ENCODE peak calls at places on chromosomes 12 and 14, in seven cellular contexts. S, X, W, Z, O, I and M are unnamed samples.

GRCh38 chr14:92937229-92937937 is 14.4 kb downstream of the CHGA start:
- DNase-seq in O (no peak), S (no peak), X (no peak), Z (no peak), I (no peak), W (no peak), M (no peak)

GRCh38 chr12:111121840-111122239 is 201.5 kb upstream of the MYL2 start:
- DNase-seq in Z (no peak), O (no peak), W (no peak), S (no peak), I (no peak), X (no peak), M (no peak)

GRCh38 chr12:45503887-45504286 is 225.6 kb upstream of the ARID2 start:
- DNase-seq in W (no peak), S (no peak), I (no peak), Z (no peak), X (no peak), O (no peak), M (no peak)

GRCh38 chr14:54108481-54109471 is 152.2 kb upstream of the BMP4 start:
- DNase-seq in X (peak), I (no peak), O (no peak), S (peak), Z (peak), W (peak), M (peak)

GRCh38 chr12:11668611-11669010 is 19.1 kb downstream of the ETV6 start:
- DNase-seq in I (no peak), S (no peak), O (no peak), Z (no peak), X (no peak), W (no peak), M (no peak)

GRCh38 chr12:12684375-12685106 is 11.4 kb downstream of the GPR19 start:
- DNase-seq in S (peak), I (peak), O (no peak), W (peak), Z (peak), X (peak), M (peak)

GRCh38 chr12:101230547-101230946 is 20.5 kb upstream of the SLC5A8 start:
- DNase-seq in X (peak), I (no peak), S (no peak), Z (peak), O (no peak), W (peak), M (peak)

GRCh38 chr12:130686511-130686981 is 29.6 kb downstream of the RIMBP2 start:
- DNase-seq in S (no peak), I (no peak), W (no peak), Z (no peak), O (no peak), X (no peak), M (no peak)

GRCh38 chr14:90986510-90986909 is 73.9 kb downstream of the RPS6KA5 start:
- DNase-seq in I (no peak), O (no peak), W (no peak), Z (no peak), X (no peak), S (no peak), M (no peak)

GRCh38 chr12:72072613-72073212 is 134.1 kb downstream of the TPH2 start:
- DNase-seq in O (no peak), I (no peak), X (no peak), W (no peak), Z (no peak), S (no peak), M (no peak)

GRCh38 chr12:93380480-93381121 is 2.9 kb downstream of the NUDT4 start:
- DNase-seq in W (peak), O (no peak), S (peak), Z (no peak), X (peak), I (no peak), M (peak)

GRCh38 chr14:91940209-91940608 is 7.3 kb downstream of the FBLN5 start:
- DNase-seq in W (no peak), Z (no peak), X (no peak), S (no peak), I (no peak), O (no peak), M (no peak)

GRCh38 chr14:94355191-94355794 is 32.2 kb upstream of the SERPINA6 start:
- DNase-seq in S (peak), Z (peak), I (peak), W (peak), O (peak), X (peak), M (peak)

GRCh38 chr12:80869264-80869663 is 68.5 kb downstream of the LIN7A start:
- DNase-seq in X (no peak), Z (no peak), S (no peak), W (no peak), O (no peak), I (no peak), M (no peak)

DNA sequence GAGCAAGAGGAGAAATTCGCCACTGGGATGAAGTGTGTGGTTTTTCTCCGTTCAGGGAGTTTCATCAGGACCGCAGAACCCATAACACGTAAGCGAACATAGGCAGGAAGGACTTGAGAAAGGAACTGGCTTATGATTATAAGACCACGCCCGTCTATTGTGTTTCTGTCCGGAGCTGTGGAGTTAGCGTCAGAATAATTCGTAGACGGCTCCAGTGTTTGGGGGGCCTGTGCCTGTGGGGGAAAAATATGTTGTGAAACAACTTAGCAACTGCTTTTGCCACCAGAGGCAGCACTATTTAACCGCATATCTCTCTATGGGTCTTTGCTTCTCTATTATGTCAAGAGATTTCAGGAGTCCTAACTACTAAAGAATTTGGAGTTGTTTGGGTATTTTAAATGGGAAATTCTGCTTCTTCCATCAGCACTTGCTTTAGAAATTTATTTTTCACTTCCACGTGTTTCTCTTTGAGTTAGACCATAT is 506 bp upstream of the CLEC14A start:
- DNase-seq in Z (peak), I (no peak), X (peak), O (no peak), W (peak), S (no peak), M (peak)
- H3K4me3 ChIP-seq in Z (no peak), I (peak), X (no peak), O (no peak), W (no peak), S (no peak), M (peak)

GRCh38 chr12:118714051-118714460 is 267.3 kb upstream of the SRRM4 start:
- DNase-seq in O (peak), S (no peak), I (peak), X (no peak), Z (no peak), W (no peak), M (no peak)

GRCh38 chr12:118714500-118714899 is 266.8 kb upstream of the SRRM4 start:
- DNase-seq in I (no peak), Z (no peak), X (no peak), S (no peak), W (no peak), O (no peak), M (no peak)

GRCh38 chr12:118706437-118706836 is 274.9 kb upstream of the SRRM4 start:
- DNase-seq in I (no peak), O (no peak), S (no peak), X (no peak), W (no peak), Z (no peak), M (no peak)

GRCh38 chr12:118715647-118716046 is 265.7 kb upstream of the SRRM4 start:
- DNase-seq in Z (no peak), W (no peak), O (no peak), I (no peak), X (no peak), S (no peak), M (no peak)

GRCh38 chr12:118711185-118711584 is 270.2 kb upstream of the SRRM4 start:
- DNase-seq in W (no peak), I (no peak), O (peak), X (no peak), S (no peak), Z (no peak), M (no peak)
- H3K4me3 ChIP-seq in W (no peak), I (no peak), O (no peak), X (no peak), S (no peak), Z (no peak), M (no peak)

GRCh38 chr12:3203713-3204112 is 126.5 kb downstream of the TSPAN9 start:
- DNase-seq in O (no peak), W (no peak), X (no peak), Z (no peak), I (no peak), S (no peak), M (no peak)
- H3K4me3 ChIP-seq in O (no peak), W (no peak), X (no peak), Z (no peak), I (peak), S (no peak), M (no peak)

DNA sequence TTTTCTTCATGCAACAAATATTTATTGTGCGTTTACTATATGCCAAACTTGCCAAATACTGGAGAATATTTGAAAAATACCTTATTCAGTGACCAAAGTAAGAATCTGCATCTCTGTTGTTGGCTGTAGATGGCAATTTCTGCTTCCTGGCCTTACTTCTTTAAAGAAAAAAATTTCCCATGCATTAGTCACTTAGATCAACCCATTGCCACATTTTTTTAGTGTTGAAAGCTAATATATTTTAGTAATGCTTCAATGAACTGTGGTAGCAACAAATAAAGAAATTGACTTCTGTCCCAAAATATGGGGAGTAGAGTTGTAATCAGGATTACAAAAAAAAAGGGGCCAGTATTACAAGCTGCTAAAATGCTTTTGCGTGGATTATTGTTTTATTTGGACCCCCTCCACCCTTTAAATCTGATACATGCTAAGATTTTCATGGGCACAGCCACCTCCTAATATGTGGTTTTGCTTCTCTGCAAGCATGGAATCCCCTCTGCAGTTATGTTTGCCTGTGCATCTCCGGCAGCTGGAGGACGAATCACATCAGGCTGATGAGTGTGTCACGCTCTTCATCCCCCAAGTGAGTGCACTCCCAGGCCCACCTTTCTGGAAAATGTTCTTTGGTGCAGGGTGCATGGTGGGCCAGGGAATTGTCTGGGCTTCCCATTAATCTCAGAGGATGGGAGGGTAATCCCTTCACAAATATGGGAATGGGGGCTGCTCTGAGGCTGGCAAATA is 38.1 kb upstream of the PTCSC3 start:
- DNase-seq in O (no peak), S (no peak), W (no peak), I (no peak), X (no peak), Z (no peak), M (no peak)
- H3K4me3 ChIP-seq in O (no peak), S (no peak), W (no peak), I (no peak), X (no peak), Z (no peak), M (no peak)

GRCh38 chr12:4034926-4035325 is 161.7 kb upstream of the PARP11 start:
- DNase-seq in X (no peak), W (no peak), Z (no peak), I (no peak), S (peak), O (no peak), M (no peak)

GRCh38 chr12:4031703-4032291 is 158.6 kb upstream of the PARP11 start:
- DNase-seq in O (peak), X (no peak), Z (peak), S (peak), I (peak), W (peak), M (peak)

GRCh38 chr12:4032906-4033628 is 159.9 kb upstream of the PARP11 start:
- DNase-seq in I (no peak), S (no peak), X (no peak), W (no peak), Z (no peak), O (no peak), M (peak)

GRCh38 chr12:4027412-4027811 is 154.2 kb upstream of the PARP11 start:
- DNase-seq in S (no peak), I (no peak), W (no peak), Z (no peak), O (no peak), X (no peak), M (no peak)

GRCh38 chr12:4030938-4031702 is 157.9 kb upstream of the PARP11 start:
- DNase-seq in Z (peak), O (peak), X (peak), W (peak), I (peak), S (peak), M (peak)
- H3K4me3 ChIP-seq in Z (peak), O (no peak), X (peak), W (peak), I (peak), S (peak), M (peak)

DNA sequence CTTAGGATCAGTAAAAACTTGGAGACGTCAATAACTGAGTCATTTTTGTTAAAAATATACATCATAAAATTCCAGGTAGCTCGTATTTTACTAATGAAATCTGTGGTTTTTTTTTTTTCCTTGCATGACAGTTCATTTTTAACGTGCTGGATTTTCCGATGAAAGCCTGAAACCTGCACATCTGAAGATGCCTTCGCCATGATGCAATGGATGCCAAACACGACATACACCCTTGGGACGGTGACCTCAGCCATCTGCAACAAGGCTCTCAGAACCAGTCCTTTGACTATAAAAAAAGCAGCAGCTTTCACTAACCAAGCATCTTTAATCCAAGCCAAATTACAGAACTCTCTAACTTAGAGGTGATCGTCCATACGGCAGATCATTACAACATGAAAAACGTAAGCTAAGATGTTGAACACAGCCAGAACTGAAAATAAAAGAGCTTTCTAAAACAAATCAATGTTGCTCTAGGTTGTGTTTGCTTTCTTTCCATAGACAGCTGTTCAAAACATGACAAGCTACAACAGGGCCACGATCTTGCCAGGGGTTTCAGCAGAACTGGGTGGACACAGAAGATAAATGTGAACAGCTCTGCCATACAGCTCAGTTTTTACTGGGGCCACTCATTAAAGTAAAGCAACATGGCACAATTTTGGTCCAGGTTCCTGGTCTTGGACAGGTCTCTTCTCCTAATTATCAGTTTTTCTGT is 7.8 kb downstream of the NIN start:
- DNase-seq in S (peak), W (no peak), I (no peak), O (no peak), Z (peak), X (no peak), M (no peak)
- H3K4me3 ChIP-seq in S (no peak), W (no peak), I (peak), O (no peak), Z (no peak), X (no peak), M (no peak)

GRCh38 chr14:58765843-58766242 is 128.1 kb downstream of the DACT1 start:
- DNase-seq in I (no peak), S (no peak), Z (no peak), W (peak), O (no peak), X (no peak), M (no peak)
- H3K4me3 ChIP-seq in I (no peak), S (no peak), Z (no peak), W (no peak), O (no peak), X (no peak), M (no peak)

DNA sequence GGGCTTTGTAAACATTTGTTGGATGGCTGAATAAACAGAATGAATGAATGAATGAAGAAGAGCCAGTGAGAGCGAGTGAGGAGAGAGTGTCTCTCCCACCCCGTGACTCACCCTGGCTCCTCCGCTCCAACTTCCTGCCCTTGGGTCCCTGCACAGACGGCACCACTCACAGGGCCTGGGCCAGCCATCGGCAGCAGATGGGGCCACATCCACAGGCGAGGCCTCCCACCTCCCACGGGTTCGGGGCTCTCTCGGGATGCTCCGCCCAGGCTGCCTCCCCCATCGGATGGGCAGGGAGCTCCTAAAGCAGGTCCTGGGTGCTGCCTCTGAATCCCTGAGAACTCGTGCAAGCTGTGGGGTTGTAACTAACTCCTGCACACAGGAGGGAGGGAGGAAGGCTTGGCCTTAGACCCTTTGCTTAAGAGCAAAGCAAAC is 41.3 kb downstream of the CCNK start:
- DNase-seq in I (no peak), O (no peak), Z (peak), S (peak), X (peak), W (peak), M (peak)
- H3K4me3 ChIP-seq in I (no peak), O (no peak), Z (no peak), S (no peak), X (no peak), W (no peak), M (no peak)

DNA sequence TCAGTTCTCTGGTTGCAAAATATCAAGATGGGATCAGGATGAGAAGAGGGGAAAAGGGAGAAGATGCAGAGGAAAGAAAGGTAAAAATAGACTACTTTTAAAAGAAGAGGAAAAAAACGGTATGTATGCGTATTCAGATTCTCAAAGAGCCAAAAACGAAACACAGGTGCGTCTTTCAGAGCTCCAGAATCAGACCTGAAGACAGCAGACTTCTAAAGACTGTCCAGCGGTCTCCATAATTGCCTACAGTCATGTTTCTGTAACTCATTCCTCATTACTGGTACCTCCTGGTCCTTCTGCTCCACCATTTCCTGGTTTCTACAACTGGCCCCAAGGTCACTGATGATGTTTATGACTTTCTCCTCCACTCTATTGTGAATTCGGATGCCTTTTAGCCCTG is 12.4 kb upstream of the KCNA5 start:
- DNase-seq in X (no peak), S (no peak), O (no peak), Z (no peak), I (no peak), W (no peak), M (no peak)
- H3K4me3 ChIP-seq in X (no peak), S (no peak), O (no peak), Z (no peak), I (no peak), W (no peak), M (no peak)

DNA sequence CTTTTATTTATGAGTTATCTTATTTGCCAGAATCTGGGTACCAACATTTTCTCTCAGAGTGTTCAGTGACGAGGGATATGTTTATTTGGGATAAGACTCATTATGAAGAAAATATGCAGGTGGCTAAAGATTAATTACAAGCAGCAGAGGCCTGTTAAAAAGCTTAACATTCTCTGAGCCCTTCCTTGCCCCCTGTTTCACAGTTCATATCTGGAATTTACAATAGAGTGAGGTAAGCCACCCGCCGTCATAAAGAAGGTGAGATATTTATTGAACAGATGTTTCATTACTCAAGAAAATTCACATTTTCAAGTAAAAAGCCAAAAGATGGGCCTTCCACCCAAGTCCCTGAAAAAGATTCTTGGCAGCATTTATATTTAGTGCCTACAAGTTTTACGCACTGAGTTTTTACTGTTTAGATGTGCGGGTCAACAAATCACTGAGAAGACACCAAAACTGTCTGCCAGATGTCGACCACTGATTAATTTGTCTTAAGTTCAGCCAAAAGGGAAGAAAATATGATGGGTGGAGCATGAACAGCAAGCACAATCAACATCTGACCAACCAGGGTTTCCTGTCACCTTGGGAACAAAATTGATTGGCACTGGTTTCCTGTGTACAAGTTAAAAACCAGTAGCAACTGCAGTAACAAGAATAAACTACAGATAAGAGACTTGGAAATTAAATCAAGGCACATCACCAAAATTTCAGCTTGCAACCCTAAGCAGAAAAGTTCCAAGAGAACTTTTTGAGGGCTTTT is 85.5 kb upstream of the PTPRB start:
- DNase-seq in I (peak), X (no peak), Z (peak), W (peak), O (no peak), S (no peak), M (peak)
- H3K4me3 ChIP-seq in I (no peak), X (no peak), Z (no peak), W (no peak), O (no peak), S (no peak), M (no peak)